ENCODE peak calls at places on chromosomes 13 and 19, in four cellular contexts. One of them, this sample, is unnamed.

GRCh38 chr13:22926176-22927007 is 254.4 kb upstream of the SGCG start:
- DNase-seq in brain microvascular endothelial cell: no peak
- DNase-seq in dorsolateral prefrontal cortex: no peak
- DNase-seq in left ventricle myocardium inferior: peak; percentile 82
- DNase-seq in this sample: no peak

GRCh38 chr13:23608704-23609413 is 38.6 kb downstream of the TNFRSF19 start:
- DNase-seq in left ventricle myocardium inferior: peak; percentile 59
- DNase-seq in brain microvascular endothelial cell: peak; percentile 29
- DNase-seq in dorsolateral prefrontal cortex: no peak
- DNase-seq in this sample: no peak

GRCh38 chr19:17262557-17262956 is 2.0 kb downstream of the USHBP1 start:
- DNase-seq in brain microvascular endothelial cell: no peak
- DNase-seq in left ventricle myocardium inferior: no peak
- DNase-seq in dorsolateral prefrontal cortex: no peak
- DNase-seq in this sample: no peak

GRCh38 chr13:20195846-20196245 is 3.1 kb upstream of the GJB2 start:
- DNase-seq in brain microvascular endothelial cell: no peak
- DNase-seq in left ventricle myocardium inferior: no peak
- DNase-seq in dorsolateral prefrontal cortex: no peak
- DNase-seq in this sample: peak; percentile 8

GRCh38 chr19:38093587-38093986 is 130.4 kb downstream of the DPF1 start:
- DNase-seq in brain microvascular endothelial cell: no peak
- DNase-seq in dorsolateral prefrontal cortex: peak; percentile 51
- DNase-seq in left ventricle myocardium inferior: peak; percentile 58
- DNase-seq in this sample: no peak

GRCh38 chr13:40115456-40115855 is 460.0 kb downstream of the COG6 start:
- DNase-seq in left ventricle myocardium inferior: no peak
- DNase-seq in dorsolateral prefrontal cortex: no peak
- DNase-seq in brain microvascular endothelial cell: peak; percentile 22
- DNase-seq in this sample: no peak

GRCh38 chr19:29622191-29623070 is 16.3 kb downstream of the POP4 start:
- DNase-seq in left ventricle myocardium inferior: no peak
- DNase-seq in dorsolateral prefrontal cortex: no peak
- DNase-seq in brain microvascular endothelial cell: no peak
- DNase-seq in this sample: no peak

GRCh38 chr19:45446295-45446694 is 21.5 kb upstream of the FOSB start:
- DNase-seq in dorsolateral prefrontal cortex: no peak
- DNase-seq in brain microvascular endothelial cell: no peak
- DNase-seq in left ventricle myocardium inferior: no peak
- DNase-seq in this sample: no peak

GRCh38 chr13:113777311-113778260 is 18.6 kb downstream of the TMEM255B start:
- DNase-seq in dorsolateral prefrontal cortex: no peak
- DNase-seq in brain microvascular endothelial cell: no peak
- DNase-seq in left ventricle myocardium inferior: no peak
- DNase-seq in this sample: no peak

GRCh38 chr13:75250526-75251183 is 231.3 kb downstream of the TBC1D4 start:
- DNase-seq in brain microvascular endothelial cell: peak; percentile 71
- DNase-seq in dorsolateral prefrontal cortex: no peak
- DNase-seq in left ventricle myocardium inferior: no peak
- DNase-seq in this sample: no peak

GRCh38 chr19:29860492-29860891 is 48.7 kb downstream of the CCNE1 start:
- DNase-seq in dorsolateral prefrontal cortex: no peak
- DNase-seq in brain microvascular endothelial cell: no peak
- DNase-seq in left ventricle myocardium inferior: no peak
- DNase-seq in this sample: no peak

GRCh38 chr19:29420482-29421185 is 105.2 kb upstream of the VSTM2B start:
- DNase-seq in dorsolateral prefrontal cortex: no peak
- DNase-seq in brain microvascular endothelial cell: no peak
- DNase-seq in left ventricle myocardium inferior: no peak
- DNase-seq in this sample: no peak

GRCh38 chr19:49677901-49678674 is 1.0 kb downstream of the PRMT1 start:
- DNase-seq in brain microvascular endothelial cell: peak; percentile 54
- DNase-seq in left ventricle myocardium inferior: peak; percentile 69
- DNase-seq in dorsolateral prefrontal cortex: peak; percentile 68
- DNase-seq in this sample: no peak

GRCh38 chr13:24288870-24289269 is 20.5 kb upstream of the C1QTNF9 start:
- DNase-seq in left ventricle myocardium inferior: no peak
- DNase-seq in brain microvascular endothelial cell: no peak
- DNase-seq in dorsolateral prefrontal cortex: no peak
- DNase-seq in this sample: no peak

GRCh38 chr13:109517516-109517915 is 268.9 kb downstream of the IRS2 start:
- DNase-seq in left ventricle myocardium inferior: no peak
- DNase-seq in brain microvascular endothelial cell: no peak
- DNase-seq in dorsolateral prefrontal cortex: no peak
- DNase-seq in this sample: no peak

GRCh38 chr13:113122571-113123225 is at the start of gene F10:
- DNase-seq in brain microvascular endothelial cell: peak; percentile 75
- DNase-seq in left ventricle myocardium inferior: peak; percentile 70
- DNase-seq in dorsolateral prefrontal cortex: peak; percentile 23
- DNase-seq in this sample: peak; percentile 79

GRCh38 chr13:26051231-26052135 is at the start of gene SHISA2:
- DNase-seq in brain microvascular endothelial cell: no peak
- DNase-seq in left ventricle myocardium inferior: peak; percentile 27
- DNase-seq in dorsolateral prefrontal cortex: no peak
- DNase-seq in this sample: no peak

GRCh38 chr13:43905435-43906031 is 25.8 kb downstream of the LACC1 start:
- DNase-seq in brain microvascular endothelial cell: peak; percentile 60
- DNase-seq in dorsolateral prefrontal cortex: no peak
- DNase-seq in left ventricle myocardium inferior: no peak
- DNase-seq in this sample: no peak

GRCh38 chr13:43316997-43317396 is 293.6 kb downstream of the DNAJC15 start:
- DNase-seq in brain microvascular endothelial cell: peak; percentile 48
- DNase-seq in left ventricle myocardium inferior: no peak
- DNase-seq in dorsolateral prefrontal cortex: peak; percentile 49
- DNase-seq in this sample: no peak

GRCh38 chr19:15107056-15108010 is at the start of gene SYDE1:
- DNase-seq in left ventricle myocardium inferior: peak; percentile 56
- DNase-seq in brain microvascular endothelial cell: no peak
- DNase-seq in dorsolateral prefrontal cortex: no peak
- DNase-seq in this sample: peak; percentile 83

GRCh38 chr19:801861-802496 is 4.7 kb downstream of the PTBP1 start:
- DNase-seq in dorsolateral prefrontal cortex: no peak
- DNase-seq in brain microvascular endothelial cell: no peak
- DNase-seq in left ventricle myocardium inferior: no peak
- DNase-seq in this sample: no peak

GRCh38 chr13:24220086-24220703 is 59.7 kb downstream of the SPATA13 start:
- DNase-seq in dorsolateral prefrontal cortex: no peak
- DNase-seq in brain microvascular endothelial cell: peak; percentile 82
- DNase-seq in left ventricle myocardium inferior: no peak
- DNase-seq in this sample: no peak

GRCh38 chr19:8731428-8732169 is 10.2 kb downstream of the OR2Z1 start:
- DNase-seq in left ventricle myocardium inferior: no peak
- DNase-seq in brain microvascular endothelial cell: no peak
- DNase-seq in dorsolateral prefrontal cortex: no peak
- DNase-seq in this sample: no peak

GRCh38 chr13:28138012-28138755 is at the start of gene PAN3:
- DNase-seq in left ventricle myocardium inferior: peak; percentile 94
- DNase-seq in dorsolateral prefrontal cortex: peak; percentile 83
- DNase-seq in brain microvascular endothelial cell: peak; percentile 85
- DNase-seq in this sample: peak; percentile 89

GRCh38 chr19:27828781-27829275 is 1384.1 kb downstream of the UQCRFS1 start:
- DNase-seq in brain microvascular endothelial cell: no peak
- DNase-seq in dorsolateral prefrontal cortex: no peak
- DNase-seq in left ventricle myocardium inferior: no peak
- DNase-seq in this sample: no peak

GRCh38 chr19:8877854-8878705 is 45.9 kb downstream of the MBD3L1 start:
- DNase-seq in brain microvascular endothelial cell: no peak
- DNase-seq in dorsolateral prefrontal cortex: no peak
- DNase-seq in left ventricle myocardium inferior: no peak
- DNase-seq in this sample: no peak

GRCh38 chr13:112892759-112893569 is 76.0 kb upstream of the MCF2L start:
- DNase-seq in brain microvascular endothelial cell: no peak
- DNase-seq in dorsolateral prefrontal cortex: no peak
- DNase-seq in left ventricle myocardium inferior: no peak
- DNase-seq in this sample: no peak

GRCh38 chr13:77055158-77055557 is 28.2 kb upstream of the FBXL3 start:
- DNase-seq in left ventricle myocardium inferior: no peak
- DNase-seq in dorsolateral prefrontal cortex: no peak
- DNase-seq in brain microvascular endothelial cell: no peak
- DNase-seq in this sample: no peak

GRCh38 chr13:77053192-77053591 is 26.2 kb upstream of the FBXL3 start:
- DNase-seq in dorsolateral prefrontal cortex: no peak
- DNase-seq in left ventricle myocardium inferior: no peak
- DNase-seq in brain microvascular endothelial cell: no peak
- DNase-seq in this sample: no peak

GRCh38 chr13:77061362-77061761 is 34.4 kb upstream of the FBXL3 start:
- DNase-seq in dorsolateral prefrontal cortex: no peak
- DNase-seq in brain microvascular endothelial cell: no peak
- DNase-seq in left ventricle myocardium inferior: no peak
- DNase-seq in this sample: no peak

GRCh38 chr13:77056886-77057285 is 29.9 kb upstream of the FBXL3 start:
- DNase-seq in left ventricle myocardium inferior: no peak
- DNase-seq in brain microvascular endothelial cell: no peak
- DNase-seq in dorsolateral prefrontal cortex: no peak
- DNase-seq in this sample: no peak

DNA sequence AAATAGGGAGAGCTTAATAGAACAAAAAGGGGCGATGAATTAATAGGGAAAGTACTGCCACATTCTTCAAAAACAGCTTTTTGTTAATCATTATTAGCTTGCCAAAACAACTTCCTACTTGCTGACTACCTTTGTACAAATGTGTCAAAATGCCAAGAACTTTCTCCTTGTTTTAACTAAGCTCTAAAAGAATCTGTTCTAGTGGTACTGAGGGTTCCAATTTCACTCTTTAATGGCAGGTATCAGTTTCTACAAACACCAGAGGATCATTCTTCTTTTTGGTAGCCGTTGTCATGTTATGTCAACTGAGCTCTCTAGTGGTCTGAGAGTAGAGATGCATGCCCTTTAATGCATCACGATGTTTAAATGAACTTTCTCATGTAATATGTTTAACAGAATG is 29.4 kb upstream of the FBXL3 start:
- DNase-seq in left ventricle myocardium inferior: no peak
- DNase-seq in brain microvascular endothelial cell: no peak
- DNase-seq in dorsolateral prefrontal cortex: no peak
- DNase-seq in this sample: no peak
- H3K27ac ChIP-seq in left ventricle myocardium inferior: no peak overlapping the region
- H3K27ac ChIP-seq in brain microvascular endothelial cell: no peak overlapping the region
- H3K27ac ChIP-seq in dorsolateral prefrontal cortex: peak overlapping the region; percentile 7
- H3K27ac ChIP-seq in this sample: no peak overlapping the region

DNA sequence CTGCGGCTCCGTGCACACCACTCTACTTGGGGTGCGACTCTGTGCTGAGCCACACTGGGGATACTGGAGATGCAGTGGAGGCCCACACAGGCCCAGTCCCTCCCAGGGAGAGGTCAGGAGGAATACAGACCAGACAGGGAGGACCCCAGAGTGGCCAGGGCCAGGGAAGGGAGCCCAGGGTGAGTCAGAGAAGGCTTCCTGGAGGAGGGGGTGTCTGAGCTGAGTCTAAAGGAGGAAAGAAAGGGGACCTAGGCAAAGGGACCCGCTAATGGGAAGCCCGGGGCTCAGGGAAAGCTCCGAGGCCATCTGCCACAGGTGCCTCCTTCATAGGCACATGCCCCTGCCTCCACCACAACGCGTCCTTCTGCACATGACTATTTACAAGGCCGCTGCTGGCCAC is 13.3 kb upstream of the PRKD2 start:
- DNase-seq in left ventricle myocardium inferior: no peak
- DNase-seq in dorsolateral prefrontal cortex: no peak
- DNase-seq in brain microvascular endothelial cell: no peak
- DNase-seq in this sample: no peak
- H3K27ac ChIP-seq in left ventricle myocardium inferior: no peak overlapping the region
- H3K27ac ChIP-seq in dorsolateral prefrontal cortex: no peak overlapping the region
- H3K27ac ChIP-seq in brain microvascular endothelial cell: peak overlapping the region; percentile 86
- H3K27ac ChIP-seq in this sample: no peak overlapping the region

DNA sequence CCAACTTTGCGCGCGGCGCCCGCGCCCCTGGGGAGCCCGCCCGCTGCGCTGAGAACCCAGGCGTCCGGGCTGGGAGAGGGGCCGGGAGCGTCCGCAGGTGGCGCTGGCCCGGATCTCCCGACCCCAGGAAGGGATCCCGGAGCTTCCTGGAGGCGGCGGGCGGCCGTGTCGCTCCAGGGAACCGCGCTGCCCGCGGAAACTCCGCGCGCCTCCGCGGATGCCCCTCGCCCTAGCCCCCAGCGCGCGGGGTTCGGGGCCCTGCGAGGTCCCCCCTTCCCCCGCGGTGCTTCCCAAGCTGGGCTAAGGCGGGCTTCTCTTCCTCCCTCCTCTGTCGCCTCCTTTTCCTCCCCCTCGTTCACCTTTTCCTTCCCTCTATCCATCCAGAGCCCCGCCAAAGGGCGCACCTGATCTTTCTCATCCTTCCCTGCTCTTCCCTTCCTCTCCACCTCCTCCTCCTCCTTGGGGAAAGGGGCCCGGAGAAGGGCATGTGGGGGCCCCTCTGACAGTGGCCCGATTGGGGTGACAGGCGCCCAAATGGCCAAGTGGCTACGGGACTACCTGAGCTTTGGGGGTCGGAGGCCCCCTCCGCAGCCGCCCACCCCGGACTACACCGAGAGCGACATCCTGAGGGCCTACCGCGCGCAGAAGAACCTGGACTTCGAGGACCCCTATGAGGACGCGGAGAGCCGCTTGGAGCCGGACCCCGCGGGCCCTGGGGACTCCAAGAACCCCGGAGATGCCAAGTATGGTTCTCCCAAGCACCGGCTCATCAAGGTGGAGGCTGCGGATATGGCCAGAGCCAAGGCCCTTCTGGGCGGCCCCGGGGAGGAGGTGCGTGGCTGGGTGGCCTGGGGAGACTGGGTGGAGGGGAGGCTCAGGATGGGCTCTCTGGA is 710 bp downstream of the SHD start:
- DNase-seq in dorsolateral prefrontal cortex: no peak
- DNase-seq in left ventricle myocardium inferior: no peak
- DNase-seq in brain microvascular endothelial cell: no peak
- DNase-seq in this sample: no peak
- H3K27ac ChIP-seq in dorsolateral prefrontal cortex: no peak overlapping the region
- H3K27ac ChIP-seq in left ventricle myocardium inferior: no peak overlapping the region
- H3K27ac ChIP-seq in brain microvascular endothelial cell: no peak overlapping the region
- H3K27ac ChIP-seq in this sample: no peak overlapping the region

DNA sequence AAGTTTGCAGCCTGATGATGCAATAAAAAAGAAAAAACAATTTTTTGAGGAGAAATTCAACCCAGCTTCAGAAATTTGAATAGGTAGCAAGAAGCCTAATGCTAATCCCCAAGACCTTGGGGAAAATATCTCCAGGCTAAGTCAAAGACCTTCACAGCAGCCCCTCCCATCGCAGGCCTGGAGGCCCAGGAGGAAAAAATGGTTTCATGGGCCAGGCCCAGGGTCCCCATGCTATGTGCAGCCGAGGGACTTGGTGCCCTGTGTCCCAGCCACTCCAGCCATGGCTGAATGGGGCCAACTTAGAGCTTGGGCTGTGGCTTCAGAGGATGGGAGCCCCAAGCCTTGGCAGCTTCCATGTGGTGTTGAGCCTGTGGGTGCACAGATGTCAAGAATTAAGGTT is 210.3 kb downstream of the SUCLA2 start:
- DNase-seq in brain microvascular endothelial cell: no peak
- DNase-seq in dorsolateral prefrontal cortex: no peak
- DNase-seq in left ventricle myocardium inferior: no peak
- DNase-seq in this sample: no peak
- H3K27ac ChIP-seq in brain microvascular endothelial cell: no peak overlapping the region
- H3K27ac ChIP-seq in dorsolateral prefrontal cortex: no peak overlapping the region
- H3K27ac ChIP-seq in left ventricle myocardium inferior: no peak overlapping the region
- H3K27ac ChIP-seq in this sample: no peak overlapping the region